ENCODE peak calls at places on chromosomes 7 and 10, in six cellular contexts. D is foreskin fibroblast; V is CD4-positive, alpha-beta T cell; T is AG09309; N is mammary epithelial cell; H is AG09319. U is an unnamed sample.
A peak's percentile ranks its signal among the peaks of the same experiment; 100 is the strongest.

GRCh38 chr7:43954524-43955228 is 28.4 kb downstream of the UBE2D4 start:
- DNase-seq in N (peak; percentile 66), T (peak; percentile 8), V (no peak), D (peak; percentile 87), H (peak; percentile 8), U (no peak)

GRCh38 chr7:138898255-138898654 is 82.9 kb downstream of the KIAA1549 start:
- DNase-seq in D (peak; percentile 19), N (no peak), V (no peak), T (no peak), H (no peak), U (no peak)

GRCh38 chr10:30495687-30496086 is 61.7 kb downstream of the MAP3K8 start:
- DNase-seq in D (no peak), T (no peak), N (no peak), H (no peak), V (no peak), U (no peak)

GRCh38 chr10:36256905-36257304 is 614.8 kb upstream of the FZD8 start:
- DNase-seq in H (no peak), N (peak; percentile 68), T (peak; percentile 73), D (peak; percentile 12), V (no peak), U (no peak)

GRCh38 chr7:45919947-45920542 is 1.0 kb downstream of the IGFBP3 start:
- DNase-seq in T (no peak), H (no peak), D (peak; percentile 26), V (no peak), N (no peak), U (no peak)

GRCh38 chr10:32179836-32180235 is 123.6 kb upstream of the KIF5B start:
- DNase-seq in H (no peak), V (no peak), N (no peak), T (no peak), D (no peak), U (no peak)

GRCh38 chr7:136086712-136087111 is 109.6 kb upstream of the MTPN start:
- DNase-seq in N (peak; percentile 83), T (peak; percentile 70), D (peak; percentile 4), H (peak; percentile 61), V (no peak), U (peak; percentile 52)

GRCh38 chr10:101138788-101139420 is 7.8 kb downstream of the TLX1 start:
- DNase-seq in V (no peak), H (no peak), D (no peak), N (no peak), T (no peak), U (no peak)

GRCh38 chr10:32445036-32445435 is 904 bp upstream of the CCDC7 start:
- DNase-seq in D (no peak), V (no peak), T (no peak), H (no peak), N (no peak), U (no peak)

GRCh38 chr10:76303682-76304316 is 872.4 kb downstream of the LRMDA start:
- DNase-seq in H (peak; percentile 69), D (peak; percentile 87), N (peak; percentile 51), T (peak; percentile 47), V (no peak), U (no peak)
- TF ChIP-seq CTCF in H (peak; percentile 78), D (peak; percentile 55), N (peak; percentile 69), T (peak; percentile 58), V (no peak), U (peak; percentile 80)

GRCh38 chr10:90286941-90287340 is 570.9 kb downstream of the HTR7 start:
- DNase-seq in H (no peak), N (no peak), T (no peak), D (no peak), V (no peak), U (no peak)

GRCh38 chr10:90293629-90294028 is 564.2 kb downstream of the HTR7 start:
- DNase-seq in D (no peak), H (no peak), T (no peak), N (no peak), V (no peak), U (no peak)

GRCh38 chr10:90289037-90289436 is 568.8 kb downstream of the HTR7 start:
- DNase-seq in N (peak; percentile 30), T (no peak), H (no peak), V (no peak), D (peak; percentile 56), U (no peak)

GRCh38 chr10:90286406-90286805 is 571.4 kb downstream of the HTR7 start:
- DNase-seq in V (no peak), T (no peak), N (no peak), D (no peak), H (no peak), U (no peak)

DNA sequence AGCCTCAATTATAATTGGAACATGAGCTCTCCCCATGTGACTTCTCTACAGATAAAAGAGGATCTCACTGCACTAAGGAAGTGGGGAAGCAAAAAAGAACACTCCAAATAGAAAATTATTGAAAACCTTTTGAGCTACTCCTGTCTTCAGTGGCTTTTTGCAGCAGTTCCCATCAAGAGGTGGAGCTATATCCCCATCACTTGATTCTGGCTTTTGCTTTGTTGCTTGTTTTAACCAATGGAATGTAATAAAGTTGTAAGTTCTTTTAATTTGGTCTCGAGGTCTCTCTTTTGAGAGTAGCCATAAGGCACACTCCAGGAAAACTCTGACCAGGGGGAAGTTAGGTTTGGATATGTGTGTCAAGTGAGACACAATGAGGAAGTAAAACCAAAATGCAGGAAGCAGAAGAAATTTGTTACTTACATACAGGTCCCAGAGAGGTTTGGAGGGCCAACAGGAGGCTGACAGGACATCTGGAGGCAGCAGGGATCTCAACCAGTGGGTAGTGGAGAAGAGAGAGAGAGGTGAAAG is 569.4 kb downstream of the HTR7 start:
- DNase-seq in T (no peak), D (peak; percentile 82), H (no peak), V (no peak), N (peak; percentile 29), U (peak; percentile 34)
- TF ChIP-seq CTCF in T (no peak), D (peak; percentile 29), H (no peak), V (no peak), N (peak; percentile 29), U (peak; percentile 70)

GRCh38 chr10:48502791-48503190 is 102.1 kb downstream of the ARHGAP22 start:
- DNase-seq in N (no peak), T (no peak), D (no peak), V (no peak), H (no peak), U (no peak)

GRCh38 chr10:48505394-48506112 is 99.3 kb downstream of the ARHGAP22 start:
- DNase-seq in V (no peak), T (no peak), H (no peak), N (no peak), D (no peak), U (no peak)

GRCh38 chr10:48506147-48506917 is 98.5 kb downstream of the ARHGAP22 start:
- DNase-seq in N (no peak), H (no peak), V (no peak), D (peak; percentile 29), T (no peak), U (no peak)

GRCh38 chr10:48503293-48503911 is 101.5 kb downstream of the ARHGAP22 start:
- DNase-seq in H (no peak), V (no peak), T (no peak), N (no peak), D (peak; percentile 38), U (no peak)

GRCh38 chr10:48504141-48504885 is 100.6 kb downstream of the ARHGAP22 start:
- DNase-seq in T (no peak), N (no peak), D (no peak), V (no peak), H (no peak), U (no peak)
- TF ChIP-seq CTCF in T (no peak), N (no peak), D (no peak), V (no peak), H (no peak), U (no peak)

DNA sequence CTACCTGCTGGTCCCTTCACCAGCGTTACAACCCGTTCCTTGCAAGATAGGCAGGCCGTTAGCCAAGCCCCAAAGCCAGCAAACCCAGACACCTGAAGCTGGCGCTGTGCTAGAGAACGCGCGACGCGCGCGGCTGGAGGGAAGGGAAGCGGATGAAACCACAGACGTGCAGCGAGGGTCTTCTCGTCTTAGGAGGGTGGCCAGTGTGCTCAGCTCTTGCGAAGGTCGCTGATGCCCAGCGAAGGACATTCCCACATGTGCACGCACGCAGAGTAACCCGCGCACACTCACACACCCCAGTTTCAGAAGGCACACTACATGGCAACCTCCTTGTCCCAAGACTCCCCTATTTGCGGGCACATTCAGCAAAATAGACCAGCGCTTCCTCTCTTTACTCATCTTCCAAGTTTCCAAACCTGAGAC is 941 bp downstream of the TMEM26 start:
- DNase-seq in T (no peak), N (no peak), H (no peak), V (no peak), D (peak; percentile 31), U (no peak)
- TF ChIP-seq CTCF in T (no peak), N (no peak), H (no peak), V (no peak), D (no peak), U (no peak)

GRCh38 chr7:26843696-26844095 is 20.7 kb downstream of the SKAP2 start:
- DNase-seq in H (no peak), D (peak; percentile 22), T (no peak), V (no peak), N (peak; percentile 16), U (no peak)
- TF ChIP-seq CTCF in H (no peak), D (no peak), T (peak; percentile 4), V (no peak), N (no peak), U (peak; percentile 59)

GRCh38 chr7:151876899-151877777 is at the start of gene PRKAG2:
- DNase-seq in T (no peak), N (peak; percentile 28), V (peak; percentile 57), H (no peak), D (peak; percentile 67), U (peak; percentile 33)
- TF ChIP-seq CTCF in T (no peak), N (no peak), V (peak; percentile 21), H (no peak), D (no peak), U (no peak)

DNA sequence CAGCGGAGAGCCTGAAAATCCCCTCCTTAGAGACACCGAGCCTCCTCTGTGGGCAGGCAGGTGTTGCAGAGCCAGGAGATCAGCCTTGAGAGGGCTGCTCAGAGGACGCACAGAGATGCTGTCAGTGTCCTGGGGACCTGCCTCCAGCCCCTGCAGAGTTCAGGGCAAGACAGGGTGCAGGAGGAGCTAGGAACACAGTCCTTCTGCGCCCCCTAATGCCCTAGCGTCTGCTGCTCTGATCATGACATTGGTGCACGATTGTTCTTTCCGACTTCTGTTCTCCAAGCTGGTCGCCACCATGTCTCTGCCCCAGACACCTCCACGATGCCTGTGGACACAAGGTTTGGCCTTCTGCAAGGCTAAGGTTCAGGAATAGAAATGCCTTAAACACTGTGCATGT is 613.7 kb upstream of the MKI67 start:
- DNase-seq in T (no peak), H (no peak), V (no peak), N (no peak), D (no peak), U (no peak)
- TF ChIP-seq CTCF in T (no peak), H (no peak), V (no peak), N (no peak), D (no peak), U (no peak)

GRCh38 chr10:102608487-102608886 is 35.8 kb upstream of the TRIM8 start:
- DNase-seq in H (no peak), D (no peak), T (no peak), V (no peak), N (no peak), U (no peak)
- TF ChIP-seq CTCF in H (no peak), D (no peak), T (no peak), V (no peak), N (no peak), U (no peak)

U was measured in foreskin keratinocyte.